ENCODE peak calls at places on chromosomes 16 and 17, in five cellular contexts. P is PC-9, M is T-helper 17 cell, Y is amniotic stem cell, Z is M059J. A is an unnamed sample.

GRCh38 chr17:39209317-39210092 is 9.4 kb downstream of the RPL19 start:
- DNase-seq in Z (peak), Y (no peak), M (peak), P (no peak), A (peak)

GRCh38 chr16:66427036-66427446 is at the start of gene BEAN1:
- DNase-seq in Y (no peak), M (no peak), Z (peak), P (no peak), A (no peak)

GRCh38 chr16:71895679-71896385 is 501 bp downstream of the IST1 start:
- DNase-seq in Y (no peak), M (no peak), Z (peak), P (peak), A (peak)

GRCh38 chr16:84742561-84743200 is 42.9 kb downstream of the USP10 start:
- DNase-seq in M (no peak), Y (no peak), P (no peak), Z (no peak), A (no peak)

GRCh38 chr16:769201-769769 is 8.8 kb downstream of the MSLN start:
- DNase-seq in Y (no peak), Z (no peak), P (no peak), M (no peak), A (no peak)

GRCh38 chr17:79842656-79843474 is 3.6 kb upstream of the CBX4 start:
- DNase-seq in Y (no peak), M (no peak), P (no peak), Z (peak), A (no peak)

GRCh38 chr17:18187816-18188761 is 4.5 kb downstream of the ALKBH5 start:
- DNase-seq in M (no peak), P (no peak), Y (peak), Z (peak), A (peak)

GRCh38 chr16:68784226-68784625 is 47.1 kb downstream of the CDH1 start:
- DNase-seq in Z (no peak), Y (no peak), P (no peak), M (no peak), A (no peak)

GRCh38 chr16:75599452-75600277 is 23.4 kb downstream of the ADAT1 start:
- DNase-seq in M (no peak), P (no peak), Z (no peak), Y (no peak), A (no peak)

GRCh38 chr16:59573528-59574271 is 839.6 kb upstream of the GOT2 start:
- DNase-seq in Z (peak), M (no peak), Y (peak), P (no peak), A (no peak)

GRCh38 chr17:37701424-37702020 is 43.3 kb downstream of the HNF1B start:
- DNase-seq in M (no peak), Y (no peak), P (no peak), Z (no peak), A (no peak)

GRCh38 chr16:930076-930475 is 40.7 kb downstream of the LMF1 start:
- DNase-seq in Y (no peak), Z (no peak), P (no peak), M (no peak), A (no peak)

GRCh38 chr17:28285965-28286364 is 33.0 kb upstream of the TMEM97 start:
- DNase-seq in M (no peak), Z (no peak), P (no peak), Y (no peak), A (no peak)

GRCh38 chr17:77872199-77872598 is 86.3 kb upstream of the TNRC6C start:
- DNase-seq in Z (no peak), Y (no peak), P (no peak), M (no peak), A (no peak)

GRCh38 chr16:66382171-66382965 is 15.9 kb downstream of the CDH5 start:
- DNase-seq in Z (peak), M (no peak), Y (peak), P (peak), A (peak)

GRCh38 chr16:54370653-54371052 is 84.1 kb upstream of the IRX3 start:
- DNase-seq in P (no peak), M (no peak), Y (no peak), Z (no peak), A (no peak)

GRCh38 chr17:44464037-44464436 is 39.2 kb downstream of the GPATCH8 start:
- DNase-seq in Z (peak), M (no peak), Y (no peak), P (no peak), A (peak)

GRCh38 chr17:80970044-80970761 is 21.4 kb upstream of the CHMP6 start:
- DNase-seq in Z (no peak), Y (no peak), M (no peak), P (no peak), A (no peak)

A was measured in renal cortical epithelial cell.